ENCODE peak calls at places on chromosomes 6 and 20, in five cellular contexts. E, J, Q, R and O are unnamed samples.

GRCh38 chr6:33868143-33868542 is 64.3 kb upstream of the MLN start:
- DNase-seq in Q (no peak), E (no peak), J (no peak), R (no peak), O (no peak)

GRCh38 chr6:37992749-37993148 is 173.2 kb downstream of the ZFAND3 start:
- DNase-seq in Q (no peak), R (no peak), E (no peak), J (no peak), O (no peak)

GRCh38 chr6:151493495-151494234 is at the start of gene CCDC170:
- DNase-seq in E (peak; percentile 58), Q (peak; percentile 69), J (peak; percentile 43), R (no peak), O (no peak)

GRCh38 chr20:9130407-9130995 is 61.6 kb downstream of the PLCB4 start:
- DNase-seq in R (no peak), J (no peak), Q (no peak), E (no peak), O (peak; percentile 9)

GRCh38 chr6:150293423-150294280 is 75.2 kb upstream of the IYD start:
- DNase-seq in J (peak; percentile 81), R (peak; percentile 46), Q (peak; percentile 8), E (no peak), O (peak; percentile 54)

GRCh38 chr20:22575737-22576136 is 8.6 kb downstream of the FOXA2 start:
- DNase-seq in R (no peak), Q (no peak), J (no peak), E (no peak), O (no peak)

GRCh38 chr6:164247106-164247505 is 832.6 kb downstream of the QKI start:
- DNase-seq in Q (no peak), E (no peak), J (peak; percentile 6), R (no peak), O (peak; percentile 7)

GRCh38 chr6:55448446-55448845 is 121.2 kb downstream of the GFRAL start:
- DNase-seq in Q (no peak), R (no peak), J (peak; percentile 27), E (no peak), O (peak; percentile 8)

GRCh38 chr6:157995458-157995857 is 13.8 kb downstream of the SYNJ2 start:
- DNase-seq in R (no peak), Q (no peak), E (no peak), J (no peak), O (no peak)

GRCh38 chr6:42453027-42453648 is 1.4 kb upstream of the TRERF1 start:
- DNase-seq in J (peak; percentile 98), E (peak; percentile 63), R (peak; percentile 69), Q (peak; percentile 98), O (peak; percentile 85)
- TF ChIP-seq CTCF in J (no peak), E (no peak), R (no peak), Q (no peak), O (no peak)

DNA sequence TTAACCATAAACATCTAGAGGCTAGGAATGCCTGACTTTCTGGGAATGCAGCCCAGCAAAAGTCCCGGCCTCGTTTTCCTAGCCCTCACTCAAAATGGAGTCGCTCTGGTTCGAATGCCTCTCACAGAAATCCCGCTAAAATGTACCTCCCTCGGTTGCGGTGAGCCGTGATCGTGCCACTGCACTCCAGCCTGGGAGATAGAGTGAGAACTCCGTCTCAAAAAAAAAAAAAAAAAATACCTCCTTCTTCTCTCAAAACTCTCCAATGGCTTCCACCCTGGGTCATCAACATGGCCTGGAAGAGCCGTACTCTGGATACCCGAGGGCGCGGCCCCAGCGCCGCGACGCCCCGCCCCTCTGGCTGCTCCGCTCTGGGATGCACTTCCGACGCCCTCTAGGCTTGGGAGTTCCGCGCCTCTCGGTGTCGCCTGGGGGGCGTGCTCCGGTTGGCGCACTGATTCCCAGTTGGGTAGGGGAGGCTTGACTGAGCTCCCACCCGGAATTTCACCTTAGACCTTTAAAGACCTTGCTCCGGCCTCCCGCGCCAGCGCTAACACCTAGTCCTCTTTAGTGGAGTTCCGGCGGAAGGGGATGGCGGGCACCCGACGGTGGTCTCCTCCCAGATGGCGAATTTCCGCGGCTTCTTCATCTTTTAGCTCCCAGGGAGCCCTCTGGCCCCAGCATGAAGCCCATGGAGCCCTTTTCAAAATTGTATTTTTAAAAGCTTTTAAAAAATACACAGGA is 12.3 kb downstream of the HMGN4 start:
- DNase-seq in Q (peak; percentile 36), J (peak; percentile 85), R (no peak), E (peak; percentile 51), O (no peak)
- TF ChIP-seq CTCF in Q (no peak), J (no peak), R (no peak), E (no peak), O (no peak)

GRCh38 chr6:131257104-131257503 is 121.8 kb downstream of the AKAP7 start:
- DNase-seq in Q (no peak), E (no peak), R (no peak), J (no peak), O (no peak)

GRCh38 chr6:131258010-131258652 is 122.9 kb downstream of the AKAP7 start:
- DNase-seq in J (no peak), R (no peak), E (no peak), Q (no peak), O (no peak)

GRCh38 chr6:131258816-131259476 is 123.7 kb downstream of the AKAP7 start:
- DNase-seq in J (no peak), R (peak; percentile 26), Q (no peak), E (no peak), O (no peak)

GRCh38 chr6:131265939-131266338 is 130.7 kb downstream of the AKAP7 start:
- DNase-seq in J (no peak), Q (no peak), R (no peak), E (no peak), O (no peak)

DNA sequence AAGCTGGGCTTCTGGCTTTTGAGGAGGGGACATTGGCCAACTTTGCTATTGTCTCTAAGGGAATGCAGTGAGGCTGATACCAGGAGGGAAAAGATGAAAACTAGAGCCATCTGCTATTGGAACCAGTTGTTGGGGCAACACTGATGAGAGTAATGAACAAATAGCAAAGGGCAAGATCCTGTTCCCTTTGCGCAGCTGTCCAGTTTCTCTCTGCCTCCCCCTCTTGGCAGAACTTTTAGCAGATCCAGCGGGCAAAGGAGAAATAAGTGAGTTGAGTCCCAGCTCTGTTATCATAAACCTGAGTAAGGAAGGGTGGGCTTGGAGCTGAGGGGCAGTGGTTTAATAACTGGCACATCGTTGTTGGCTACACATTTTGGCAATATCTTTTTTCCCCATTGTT is 126.8 kb downstream of the AKAP7 start:
- DNase-seq in J (no peak), Q (peak; percentile 12), E (no peak), R (peak; percentile 3), O (no peak)
- TF ChIP-seq CTCF in J (no peak), Q (peak; percentile 24), E (no peak), R (no peak), O (peak; percentile 13)

GRCh38 chr6:121430514-121431460 is 4.7 kb upstream of the GJA1 start:
- DNase-seq in Q (peak; percentile 61), J (peak; percentile 73), E (no peak), R (peak; percentile 29), O (peak; percentile 37)
- TF ChIP-seq CTCF in Q (peak; percentile 29), J (peak; percentile 52), E (peak; percentile 68), R (peak; percentile 82), O (peak; percentile 85)

DNA sequence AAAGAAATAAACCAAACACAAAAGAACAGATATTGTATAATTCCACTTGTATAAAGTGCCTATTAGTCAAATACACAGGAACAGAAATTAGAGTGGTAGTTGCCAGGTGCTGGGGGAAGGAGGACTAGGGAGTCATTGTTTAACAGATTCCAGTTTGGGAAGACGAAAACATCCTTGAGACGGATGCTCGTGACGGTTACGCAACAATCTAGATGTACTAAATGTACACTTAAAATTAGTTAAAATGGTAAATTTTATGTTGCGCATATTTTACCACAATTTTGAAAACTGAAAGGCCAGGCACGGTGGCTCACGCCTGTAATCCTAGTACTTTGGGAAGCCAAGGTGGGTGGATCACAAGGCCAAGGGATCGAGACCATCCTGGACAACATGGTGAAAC is 111.0 kb downstream of the PKHD1 start:
- DNase-seq in E (no peak), J (no peak), R (no peak), Q (no peak), O (no peak)
- TF ChIP-seq CTCF in E (no peak), J (no peak), R (no peak), Q (no peak), O (no peak)

GRCh38 chr20:18781509-18781908 is 32.1 kb upstream of the SCP2D1 start:
- DNase-seq in Q (no peak), J (no peak), R (no peak), E (no peak), O (no peak)

GRCh38 chr20:18780731-18781130 is 32.9 kb upstream of the SCP2D1 start:
- DNase-seq in J (no peak), R (no peak), Q (no peak), E (no peak), O (no peak)

GRCh38 chr20:18774207-18774606 is 39.4 kb upstream of the SCP2D1 start:
- DNase-seq in E (no peak), R (no peak), J (no peak), Q (no peak), O (no peak)

GRCh38 chr20:18783385-18783959 is 30.1 kb upstream of the SCP2D1 start:
- DNase-seq in E (no peak), Q (no peak), R (no peak), J (no peak), O (no peak)

GRCh38 chr20:18778993-18779392 is 34.6 kb upstream of the SCP2D1 start:
- DNase-seq in R (no peak), J (no peak), Q (no peak), E (no peak), O (no peak)
- TF ChIP-seq CTCF in R (no peak), J (no peak), Q (no peak), E (no peak), O (no peak)